ENCODE peak calls at places on chromosomes 5 and 9, in seven cellular contexts. D, X, N, M, Y, C and B are unnamed samples.

GRCh38 chr5:51347704-51348103 is 35.5 kb upstream of the ISL1 start:
- DNase-seq in D (no peak), X (peak; percentile 31), N (no peak), M (no peak), Y (no peak), C (no peak), B (peak; percentile 4)

GRCh38 chr5:137599479-137599878 is 100.4 kb upstream of the SPOCK1 start:
- DNase-seq in D (no peak), X (no peak), N (no peak), M (no peak), Y (no peak), C (no peak), B (no peak)

GRCh38 chr9:138100711-138101349 is 223.2 kb downstream of the CACNA1B start:
- DNase-seq in D (no peak), X (peak; percentile 43), N (no peak), M (no peak), Y (peak; percentile 15), C (no peak), B (no peak)

GRCh38 chr9:116075191-116075590 is 78.4 kb upstream of the PAPPA start:
- DNase-seq in D (peak; percentile 46), X (no peak), N (no peak), M (no peak), Y (no peak), C (no peak), B (peak; percentile 82)

GRCh38 chr5:77312411-77312810 is 101.9 kb downstream of the PDE8B start:
- DNase-seq in D (peak; percentile 18), X (no peak), N (no peak), M (no peak), Y (no peak), C (peak; percentile 61), B (peak; percentile 18)

GRCh38 chr9:78695521-78695920 is 398.6 kb downstream of the PSAT1 start:
- DNase-seq in D (no peak), X (no peak), N (peak; percentile 45), M (no peak), Y (no peak), C (peak; percentile 6), B (no peak)

GRCh38 chr5:73901045-73901444 is 275.0 kb downstream of the ARHGEF28 start:
- DNase-seq in D (peak; percentile 64), X (peak; percentile 41), N (no peak), M (no peak), Y (no peak), C (peak; percentile 64), B (no peak)

GRCh38 chr9:134492281-134492691 is 149.3 kb upstream of the COL5A1 start:
- DNase-seq in D (peak; percentile 26), X (peak; percentile 50), N (no peak), M (peak; percentile 75), Y (no peak), C (no peak), B (peak; percentile 100)

GRCh38 chr9:128335914-128336313 is 4.4 kb upstream of the SLC27A4 start:
- DNase-seq in D (no peak), X (no peak), N (no peak), M (no peak), Y (no peak), C (no peak), B (no peak)

GRCh38 chr5:135203593-135204036 is 169.6 kb upstream of the PITX1 start:
- DNase-seq in D (peak; percentile 38), X (peak; percentile 69), N (no peak), M (no peak), Y (peak; percentile 14), C (no peak), B (peak; percentile 37)

GRCh38 chr9:109846781-109847180 is 66.8 kb downstream of the PALM2AKAP2 start:
- DNase-seq in D (no peak), X (no peak), N (no peak), M (no peak), Y (no peak), C (no peak), B (no peak)

GRCh38 chr9:137791947-137792346 is 85.6 kb upstream of the CACNA1B start:
- DNase-seq in D (no peak), X (no peak), N (no peak), M (no peak), Y (no peak), C (no peak), B (no peak)

GRCh38 chr9:125551781-125552180 is 155.2 kb downstream of the MAPKAP1 start:
- DNase-seq in D (no peak), X (no peak), N (no peak), M (no peak), Y (no peak), C (no peak), B (peak; percentile 46)

DNA sequence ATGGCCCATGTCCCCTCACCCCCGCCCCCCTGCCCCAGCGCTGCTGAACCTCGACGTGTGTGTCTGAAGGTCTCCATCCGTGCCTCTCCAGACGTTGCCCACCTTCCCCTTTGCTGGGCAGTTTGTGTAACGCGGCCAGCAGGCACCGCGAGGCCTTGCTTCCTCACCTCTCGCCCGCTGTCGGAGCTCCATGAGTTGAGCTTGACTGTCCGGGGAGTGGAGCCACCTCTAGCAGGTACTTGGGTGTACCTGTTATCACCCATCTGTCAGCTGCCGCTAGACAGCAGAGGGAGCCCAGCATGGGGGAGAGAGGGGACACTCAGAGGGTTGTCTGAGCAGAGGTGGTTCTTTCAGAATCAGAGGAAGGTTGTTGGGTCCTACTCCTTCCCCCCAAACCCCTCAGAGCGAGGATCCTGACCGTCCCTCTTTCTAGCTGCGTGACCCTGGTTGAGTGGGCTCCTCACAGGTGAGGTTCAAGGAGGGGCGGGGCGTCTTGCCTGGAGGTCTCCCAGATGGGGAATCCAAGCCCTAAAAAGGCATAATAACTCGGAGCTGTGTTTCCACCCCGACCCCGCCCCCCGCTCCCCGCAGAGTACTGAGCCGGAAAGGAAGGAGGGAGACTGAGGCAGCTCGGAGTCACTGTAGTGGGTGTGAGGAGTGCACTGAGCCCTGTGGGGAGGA is 184.8 kb downstream of the C9orf50 start:
- DNase-seq in D (no peak), X (no peak), N (no peak), M (no peak), Y (no peak), C (no peak), B (no peak)
- H3K4me3 ChIP-seq in D (no peak overlapping the region), X (no peak overlapping the region), N (no peak overlapping the region), M (peak overlapping the region; percentile 58), Y (no peak overlapping the region), C (no peak overlapping the region), B (no peak overlapping the region)

DNA sequence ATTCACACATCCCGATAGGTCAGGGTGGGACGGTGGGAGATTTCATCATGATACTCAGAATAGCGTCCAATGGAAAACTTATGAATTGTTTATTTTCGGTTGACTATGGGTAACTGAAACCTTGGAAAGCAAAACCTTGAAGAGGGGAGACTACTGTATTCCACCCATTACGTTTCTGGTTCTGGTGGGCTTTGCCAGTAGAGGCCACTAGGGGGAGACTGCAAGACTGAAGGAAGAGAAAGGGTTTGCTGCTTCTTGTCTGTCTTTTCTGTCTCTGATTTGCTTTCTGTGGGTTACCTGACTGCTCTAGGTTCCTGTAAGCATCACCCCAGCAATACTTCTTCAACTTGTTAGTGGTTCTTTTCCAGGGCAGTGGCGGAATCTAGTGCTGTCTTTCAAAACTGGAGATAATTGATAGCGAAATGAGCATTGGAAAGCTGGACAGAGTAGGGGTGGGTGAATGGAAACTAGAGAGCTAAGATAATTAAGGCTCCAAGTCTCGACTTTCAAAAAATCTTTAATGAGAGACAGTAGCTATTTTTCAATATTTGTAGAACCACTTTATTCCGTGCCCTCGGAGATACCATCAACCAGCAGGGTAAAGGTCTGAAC is 27.0 kb downstream of the GRIN3A start:
- DNase-seq in D (no peak), X (peak; percentile 61), N (no peak), M (no peak), Y (peak; percentile 44), C (no peak), B (no peak)
- TF ChIP-seq CTCF in D (peak; percentile 60), X (peak; percentile 87), N (peak; percentile 50), M (no peak), Y (peak; percentile 92), C (no peak), B (peak; percentile 49)

GRCh38 chr5:54620583-54620933 is 103.0 kb downstream of the SNX18 start:
- DNase-seq in D (no peak), X (no peak), N (no peak), M (no peak), Y (no peak), C (no peak), B (peak; percentile 56)
- H3K4me3 ChIP-seq in D (no peak overlapping the region), X (no peak overlapping the region), N (no peak overlapping the region), M (no peak overlapping the region), Y (no peak overlapping the region), C (no peak overlapping the region), B (no peak overlapping the region)

GRCh38 chr5:30414078-30414477 is 779.4 kb upstream of the CDH6 start:
- DNase-seq in D (no peak), X (no peak), N (no peak), M (no peak), Y (no peak), C (no peak), B (no peak)

GRCh38 chr5:30413540-30413939 is 779.9 kb upstream of the CDH6 start:
- DNase-seq in D (peak; percentile 7), X (peak; percentile 7), N (no peak), M (no peak), Y (no peak), C (no peak), B (peak; percentile 7)
- TF ChIP-seq CTCF in D (peak; percentile 21), X (peak; percentile 45), N (peak; percentile 17), M (no peak), Y (no peak), C (no peak), B (peak; percentile 19)

DNA sequence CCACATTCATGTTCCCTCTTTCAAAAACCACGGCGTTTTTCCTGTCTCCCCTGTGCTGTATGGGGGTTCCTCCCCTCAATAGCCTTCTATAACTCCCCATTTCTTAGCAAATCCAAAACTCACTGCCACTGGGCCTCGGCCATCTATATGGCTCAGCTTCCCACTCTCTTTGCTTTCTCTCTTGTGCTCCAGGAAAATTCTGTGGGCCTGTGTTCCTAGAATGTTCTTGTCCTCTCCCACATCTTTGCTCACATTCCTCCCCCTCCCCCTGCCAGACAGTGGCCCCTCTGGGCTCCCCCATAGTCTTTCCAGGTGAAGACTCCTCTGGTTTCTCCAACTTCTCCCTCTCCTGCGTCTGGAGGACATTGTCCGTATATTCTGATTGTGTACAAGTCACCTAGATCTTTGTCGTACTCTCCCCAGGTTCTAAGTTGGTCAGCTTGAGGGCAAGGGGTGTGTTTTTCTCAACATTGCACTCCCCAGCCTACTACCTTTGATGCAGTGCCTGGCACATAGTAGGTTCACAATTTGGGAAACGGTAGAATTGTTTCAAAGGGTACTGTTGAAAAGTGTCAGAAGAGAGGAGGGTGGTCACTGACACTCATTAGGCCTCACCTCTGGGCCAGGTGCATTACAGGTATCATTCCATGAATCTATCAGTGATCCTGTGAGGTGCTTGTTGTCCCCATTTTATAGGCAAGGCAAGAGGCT is 3.7 kb upstream of the DUSP1 start:
- DNase-seq in D (no peak), X (no peak), N (peak; percentile 45), M (no peak), Y (no peak), C (no peak), B (no peak)
- H3K4me3 ChIP-seq in D (no peak overlapping the region), X (no peak overlapping the region), N (no peak overlapping the region), M (no peak overlapping the region), Y (no peak overlapping the region), C (no peak overlapping the region), B (no peak overlapping the region)